ENCODE peak calls at places on chromosome 15, in ten cellular contexts. One of them, this sample, is unnamed.

GRCh38 chr15:71203573-71204444 is 88.5 kb downstream of the THSD4 start:
- DNase-seq in stimulated activated naive CD8-positive, alpha-beta T cell treated with anti-CD3 and anti-CD28 coated beads, Interleukin-15, Interleukin-2, amounts not matched to agents 100 U/mL and 50 U/mL, for 24 hours: no peak
- DNase-seq in EL: no peak
- DNase-seq in epithelial cell of esophagus: no peak
- DNase-seq in NCI-H1930: no peak
- DNase-seq in fibroblast of mammary gland: peak
- DNase-seq in activated effector memory CD4-positive, alpha-beta T cell treated with Interleukin-2 at 50 U/mL for 16 hours: no peak
- DNase-seq in EH: peak
- DNase-seq in GM06990: no peak
- DNase-seq in anterior cingulate cortex: no peak
- DNase-seq in this sample: no peak

GRCh38 chr15:79849789-79850188 is 47.0 kb downstream of the MTHFS start:
- DNase-seq in epithelial cell of esophagus: peak
- DNase-seq in anterior cingulate cortex: no peak
- DNase-seq in activated effector memory CD4-positive, alpha-beta T cell treated with Interleukin-2 at 50 U/mL for 16 hours: no peak
- DNase-seq in stimulated activated naive CD8-positive, alpha-beta T cell treated with anti-CD3 and anti-CD28 coated beads, Interleukin-15, Interleukin-2, amounts not matched to agents 100 U/mL and 50 U/mL, for 24 hours: peak
- DNase-seq in NCI-H1930: no peak
- DNase-seq in EH: peak
- DNase-seq in fibroblast of mammary gland: peak
- DNase-seq in GM06990: no peak
- DNase-seq in EL: peak
- DNase-seq in this sample: no peak

GRCh38 chr15:66878761-66879160 is 176.7 kb downstream of the SMAD6 start:
- DNase-seq in GM06990: no peak
- DNase-seq in activated effector memory CD4-positive, alpha-beta T cell treated with Interleukin-2 at 50 U/mL for 16 hours: no peak
- DNase-seq in EL: no peak
- DNase-seq in NCI-H1930: no peak
- DNase-seq in fibroblast of mammary gland: no peak
- DNase-seq in EH: no peak
- DNase-seq in epithelial cell of esophagus: no peak
- DNase-seq in stimulated activated naive CD8-positive, alpha-beta T cell treated with anti-CD3 and anti-CD28 coated beads, Interleukin-15, Interleukin-2, amounts not matched to agents 100 U/mL and 50 U/mL, for 24 hours: no peak
- DNase-seq in anterior cingulate cortex: no peak
- DNase-seq in this sample: no peak

GRCh38 chr15:86799226-86799625 is 719.6 kb downstream of the AGBL1 start:
- DNase-seq in GM06990: no peak
- DNase-seq in stimulated activated naive CD8-positive, alpha-beta T cell treated with anti-CD3 and anti-CD28 coated beads, Interleukin-15, Interleukin-2, amounts not matched to agents 100 U/mL and 50 U/mL, for 24 hours: no peak
- DNase-seq in epithelial cell of esophagus: no peak
- DNase-seq in EH: no peak
- DNase-seq in activated effector memory CD4-positive, alpha-beta T cell treated with Interleukin-2 at 50 U/mL for 16 hours: no peak
- DNase-seq in anterior cingulate cortex: no peak
- DNase-seq in EL: no peak
- DNase-seq in fibroblast of mammary gland: no peak
- DNase-seq in NCI-H1930: no peak
- DNase-seq in this sample: no peak

GRCh38 chr15:58462547-58462946 is 30.8 kb downstream of the LIPC start:
- DNase-seq in GM06990: no peak
- DNase-seq in activated effector memory CD4-positive, alpha-beta T cell treated with Interleukin-2 at 50 U/mL for 16 hours: no peak
- DNase-seq in EL: no peak
- DNase-seq in anterior cingulate cortex: no peak
- DNase-seq in fibroblast of mammary gland: no peak
- DNase-seq in epithelial cell of esophagus: peak
- DNase-seq in NCI-H1930: no peak
- DNase-seq in stimulated activated naive CD8-positive, alpha-beta T cell treated with anti-CD3 and anti-CD28 coated beads, Interleukin-15, Interleukin-2, amounts not matched to agents 100 U/mL and 50 U/mL, for 24 hours: no peak
- DNase-seq in EH: no peak
- DNase-seq in this sample: no peak

GRCh38 chr15:58505581-58505980 is 73.8 kb downstream of the LIPC start:
- DNase-seq in GM06990: no peak
- DNase-seq in fibroblast of mammary gland: peak
- DNase-seq in activated effector memory CD4-positive, alpha-beta T cell treated with Interleukin-2 at 50 U/mL for 16 hours: no peak
- DNase-seq in stimulated activated naive CD8-positive, alpha-beta T cell treated with anti-CD3 and anti-CD28 coated beads, Interleukin-15, Interleukin-2, amounts not matched to agents 100 U/mL and 50 U/mL, for 24 hours: no peak
- DNase-seq in anterior cingulate cortex: no peak
- DNase-seq in EH: peak
- DNase-seq in NCI-H1930: no peak
- DNase-seq in EL: peak
- DNase-seq in epithelial cell of esophagus: no peak
- DNase-seq in this sample: no peak

GRCh38 chr15:79682851-79683288 is 213.9 kb downstream of the MTHFS start:
- DNase-seq in GM06990: no peak
- DNase-seq in stimulated activated naive CD8-positive, alpha-beta T cell treated with anti-CD3 and anti-CD28 coated beads, Interleukin-15, Interleukin-2, amounts not matched to agents 100 U/mL and 50 U/mL, for 24 hours: no peak
- DNase-seq in activated effector memory CD4-positive, alpha-beta T cell treated with Interleukin-2 at 50 U/mL for 16 hours: no peak
- DNase-seq in epithelial cell of esophagus: peak
- DNase-seq in EL: peak
- DNase-seq in anterior cingulate cortex: no peak
- DNase-seq in NCI-H1930: no peak
- DNase-seq in EH: peak
- DNase-seq in fibroblast of mammary gland: peak
- DNase-seq in this sample: no peak

GRCh38 chr15:58952751-58953150 is 19.3 kb upstream of the SLTM start:
- DNase-seq in stimulated activated naive CD8-positive, alpha-beta T cell treated with anti-CD3 and anti-CD28 coated beads, Interleukin-15, Interleukin-2, amounts not matched to agents 100 U/mL and 50 U/mL, for 24 hours: no peak
- DNase-seq in EH: peak
- DNase-seq in activated effector memory CD4-positive, alpha-beta T cell treated with Interleukin-2 at 50 U/mL for 16 hours: no peak
- DNase-seq in anterior cingulate cortex: no peak
- DNase-seq in fibroblast of mammary gland: peak
- DNase-seq in NCI-H1930: no peak
- DNase-seq in GM06990: no peak
- DNase-seq in epithelial cell of esophagus: peak
- DNase-seq in EL: peak
- DNase-seq in this sample: no peak

GRCh38 chr15:31517711-31518110 is 191.1 kb downstream of the KLF13 start:
- DNase-seq in GM06990: no peak
- DNase-seq in activated effector memory CD4-positive, alpha-beta T cell treated with Interleukin-2 at 50 U/mL for 16 hours: no peak
- DNase-seq in stimulated activated naive CD8-positive, alpha-beta T cell treated with anti-CD3 and anti-CD28 coated beads, Interleukin-15, Interleukin-2, amounts not matched to agents 100 U/mL and 50 U/mL, for 24 hours: no peak
- DNase-seq in NCI-H1930: no peak
- DNase-seq in EH: no peak
- DNase-seq in EL: no peak
- DNase-seq in anterior cingulate cortex: no peak
- DNase-seq in fibroblast of mammary gland: no peak
- DNase-seq in epithelial cell of esophagus: no peak
- DNase-seq in this sample: no peak

GRCh38 chr15:88821993-88822392 is 18.8 kb downstream of the ACAN start:
- DNase-seq in EH: no peak
- DNase-seq in GM06990: no peak
- DNase-seq in epithelial cell of esophagus: no peak
- DNase-seq in anterior cingulate cortex: no peak
- DNase-seq in activated effector memory CD4-positive, alpha-beta T cell treated with Interleukin-2 at 50 U/mL for 16 hours: no peak
- DNase-seq in stimulated activated naive CD8-positive, alpha-beta T cell treated with anti-CD3 and anti-CD28 coated beads, Interleukin-15, Interleukin-2, amounts not matched to agents 100 U/mL and 50 U/mL, for 24 hours: no peak
- DNase-seq in NCI-H1930: no peak
- DNase-seq in fibroblast of mammary gland: no peak
- DNase-seq in EL: no peak
- DNase-seq in this sample: no peak